ENCODE peak calls at places on chromosomes 16 and 17, in four cellular contexts. E, Z, N and P are unnamed samples.

GRCh38 chr16:22946433-22946832 is 132.5 kb downstream of the HS3ST2 start:
- DNase-seq in E (no peak), Z (no peak), N (no peak), P (no peak)

GRCh38 chr17:81126281-81127132 is 38.8 kb upstream of the PVALEF start:
- DNase-seq in E (no peak), Z (no peak), N (no peak), P (no peak)

GRCh38 chr17:18860161-18860972 is 2.4 kb downstream of the PRPSAP2 start:
- DNase-seq in E (no peak), Z (no peak), N (no peak), P (no peak)

GRCh38 chr17:2837147-2837561 is 40.9 kb downstream of the RAP1GAP2 start:
- DNase-seq in E (no peak), Z (no peak), N (no peak), P (no peak)

GRCh38 chr17:73228748-73229236 is 32.9 kb downstream of the CPSF4L start:
- DNase-seq in E (no peak), Z (no peak), N (peak), P (peak)

GRCh38 chr16:88792078-88792550 is 7.1 kb upstream of the PIEZO1 start:
- DNase-seq in E (no peak), Z (no peak), N (no peak), P (peak)

GRCh38 chr17:1486802-1487695 is 5.4 kb downstream of the MYO1C start:
- DNase-seq in E (peak), Z (peak), N (peak), P (peak)

GRCh38 chr17:40450175-40450574 is 6.9 kb downstream of the IGFBP4 start:
- DNase-seq in E (no peak), Z (no peak), N (peak), P (peak)

GRCh38 chr16:89033796-89034572 is 57.0 kb upstream of the CBFA2T3 start:
- DNase-seq in E (no peak), Z (no peak), N (no peak), P (no peak)

GRCh38 chr16:11112723-11113348 is 143.2 kb downstream of the SOCS1 start:
- DNase-seq in E (no peak), Z (no peak), N (no peak), P (no peak)

GRCh38 chr16:83723901-83724300 is 83.9 kb upstream of the HSBP1 start:
- DNase-seq in E (no peak), Z (no peak), N (no peak), P (no peak)

GRCh38 chr17:41167561-41167960 is 460 bp downstream of the KRTAP4-3 start:
- DNase-seq in E (no peak), Z (no peak), N (no peak), P (no peak)

GRCh38 chr17:40284085-40284713 is 3.5 kb upstream of the CDC6 start:
- DNase-seq in E (no peak), Z (no peak), N (no peak), P (peak)

GRCh38 chr16:59633996-59634579 is 900.0 kb upstream of the GOT2 start:
- DNase-seq in E (no peak), Z (no peak), N (no peak), P (peak)

GRCh38 chr17:56319531-56319930 is 166.3 kb downstream of the ANKFN1 start:
- DNase-seq in E (no peak), Z (no peak), N (no peak), P (peak)

GRCh38 chr17:67168485-67168884 is 76.5 kb downstream of the HELZ start:
- DNase-seq in E (no peak), Z (no peak), N (no peak), P (no peak)

GRCh38 chr17:16463341-16464000 is 28.5 kb downstream of the LRRC75A start:
- DNase-seq in E (no peak), Z (no peak), N (peak), P (peak)